ENCODE peak calls at places on chromosomes 2 and 18, in four cellular contexts. D is HT1080; V is CD4-positive, alpha-beta memory T cell; M is heart right ventricle. N is an unnamed sample.

GRCh38 chr2:62407838-62408589 is 98.0 kb downstream of the TMEM17 start:
- DNase-seq in M (no peak), V (no peak), D (no peak), N (no peak)

GRCh38 chr2:42797281-42797680 is 4.9 kb upstream of the HAAO start:
- DNase-seq in M (no peak), V (no peak), D (no peak), N (no peak)

GRCh38 chr2:105697781-105698449 is 46.8 kb upstream of the NCK2 start:
- DNase-seq in M (peak), D (no peak), V (no peak), N (no peak)

GRCh38 chr2:135899567-135899966 is 23.3 kb upstream of the MCM6 start:
- DNase-seq in D (no peak), M (no peak), V (no peak), N (no peak)

GRCh38 chr2:180707175-180707866 is 273.1 kb upstream of the UBE2E3 start:
- DNase-seq in M (no peak), D (no peak), V (no peak), N (no peak)

GRCh38 chr2:27042985-27043634 is 8.4 kb upstream of the AGBL5 start:
- DNase-seq in V (no peak), D (no peak), M (no peak), N (peak)

GRCh38 chr2:43707255-43707654 is 31.0 kb upstream of the C1GALT1C1L start:
- DNase-seq in M (peak), D (peak), V (no peak), N (peak)

GRCh38 chr2:46034535-46034934 is 262.7 kb upstream of the EPAS1 start:
- DNase-seq in D (no peak), V (no peak), M (peak), N (peak)

GRCh38 chr2:45834372-45834771 is 182.9 kb downstream of the PRKCE start:
- DNase-seq in M (no peak), D (no peak), V (no peak), N (no peak)

GRCh38 chr2:136075466-136075865 is 42.5 kb downstream of the CXCR4 start:
- DNase-seq in M (no peak), V (no peak), D (no peak), N (no peak)

GRCh38 chr2:88658890-88659881 is 31.9 kb upstream of the EIF2AK3 start:
- DNase-seq in D (peak), V (no peak), M (no peak), N (peak)

GRCh38 chr18:51235011-51235789 is 37.7 kb upstream of the MEX3C start:
- DNase-seq in M (no peak), V (no peak), D (peak), N (peak)

GRCh38 chr2:2520396-2520795 is 189.3 kb upstream of the MYT1L start:
- DNase-seq in V (no peak), D (no peak), M (no peak), N (no peak)

GRCh38 chr2:150168596-150168995 is 318.9 kb downstream of the RND3 start:
- DNase-seq in V (no peak), D (no peak), M (no peak), N (no peak)

GRCh38 chr2:135004005-135004746 is 43.1 kb downstream of the MAP3K19 start:
- DNase-seq in V (peak), M (peak), D (peak), N (peak)

GRCh38 chr2:213246665-213247281 is 37.5 kb upstream of the SPAG16 start:
- DNase-seq in V (peak), M (no peak), D (no peak), N (peak)

GRCh38 chr2:25983735-25984134 is 1.4 kb upstream of the KIF3C start:
- DNase-seq in V (no peak), D (no peak), M (no peak), N (no peak)

GRCh38 chr2:63434597-63434996 is 153.7 kb downstream of the WDPCP start:
- DNase-seq in D (no peak), V (no peak), M (no peak), N (no peak)

GRCh38 chr2:191894681-191895147 is 47.8 kb upstream of the CAVIN2 start:
- DNase-seq in D (peak), M (no peak), V (no peak), N (peak)

N was measured in A172.